ENCODE peak calls at places on chromosome 5, in seven cellular contexts. One of them, this sample, is unnamed.

GRCh38 chr5:67806647-67807046 is 408.9 kb upstream of the PIK3R1 start:
- DNase-seq in astrocyte: no peak
- DNase-seq in fibroblast of lung: no peak
- DNase-seq in right atrium auricular region: no peak
- DNase-seq in H9: no peak
- DNase-seq in GM12878: no peak
- DNase-seq in spleen: no peak
- DNase-seq in this sample: no peak

GRCh38 chr5:15234911-15235310 is 265.1 kb upstream of the FBXL7 start:
- DNase-seq in astrocyte: no peak
- DNase-seq in fibroblast of lung: no peak
- DNase-seq in right atrium auricular region: no peak
- DNase-seq in H9: no peak
- DNase-seq in GM12878: no peak
- DNase-seq in spleen: no peak
- DNase-seq in this sample: no peak

GRCh38 chr5:132419517-132420468 is 50.3 kb downstream of the SLC22A5 start:
- DNase-seq in astrocyte: peak
- DNase-seq in fibroblast of lung: peak
- DNase-seq in right atrium auricular region: no peak
- DNase-seq in H9: peak
- DNase-seq in GM12878: no peak
- DNase-seq in spleen: peak
- DNase-seq in this sample: peak

GRCh38 chr5:130549884-130550552 is 615.0 kb downstream of the HINT1 start:
- DNase-seq in astrocyte: peak
- DNase-seq in fibroblast of lung: peak
- DNase-seq in right atrium auricular region: no peak
- DNase-seq in H9: no peak
- DNase-seq in GM12878: no peak
- DNase-seq in spleen: no peak
- DNase-seq in this sample: peak

GRCh38 chr5:141186897-141187512 is at the start of gene PCDHB9:
- DNase-seq in astrocyte: no peak
- DNase-seq in fibroblast of lung: peak
- DNase-seq in right atrium auricular region: no peak
- DNase-seq in H9: peak
- DNase-seq in GM12878: no peak
- DNase-seq in spleen: no peak
- DNase-seq in this sample: no peak

GRCh38 chr5:142109356-142110045 is 922 bp downstream of the NDFIP1 start:
- DNase-seq in astrocyte: no peak
- DNase-seq in fibroblast of lung: peak
- DNase-seq in right atrium auricular region: no peak
- DNase-seq in H9: no peak
- DNase-seq in GM12878: no peak
- DNase-seq in spleen: no peak
- DNase-seq in this sample: peak

GRCh38 chr5:95667219-95667618 is 15.6 kb downstream of the SPATA9 start:
- DNase-seq in astrocyte: no peak
- DNase-seq in fibroblast of lung: no peak
- DNase-seq in right atrium auricular region: no peak
- DNase-seq in H9: no peak
- DNase-seq in GM12878: no peak
- DNase-seq in spleen: no peak
- DNase-seq in this sample: no peak

GRCh38 chr5:452856-453710 is 10.1 kb downstream of the EXOC3 start:
- DNase-seq in astrocyte: no peak
- DNase-seq in fibroblast of lung: no peak
- DNase-seq in right atrium auricular region: no peak
- DNase-seq in H9: peak
- DNase-seq in GM12878: no peak
- DNase-seq in spleen: peak
- DNase-seq in this sample: peak

GRCh38 chr5:148151872-148152271 is 16.5 kb upstream of the SPINK14 start:
- DNase-seq in astrocyte: no peak
- DNase-seq in fibroblast of lung: no peak
- DNase-seq in right atrium auricular region: no peak
- DNase-seq in H9: no peak
- DNase-seq in GM12878: no peak
- DNase-seq in spleen: no peak
- DNase-seq in this sample: no peak

GRCh38 chr5:171445910-171446516 is 26.6 kb downstream of the FGF18 start:
- DNase-seq in astrocyte: peak
- DNase-seq in fibroblast of lung: peak
- DNase-seq in right atrium auricular region: peak
- DNase-seq in H9: no peak
- DNase-seq in GM12878: no peak
- DNase-seq in spleen: no peak
- DNase-seq in this sample: peak

GRCh38 chr5:1961952-1962595 is 79.3 kb upstream of the IRX4 start:
- DNase-seq in astrocyte: no peak
- DNase-seq in fibroblast of lung: no peak
- DNase-seq in right atrium auricular region: no peak
- DNase-seq in H9: no peak
- DNase-seq in GM12878: no peak
- DNase-seq in spleen: peak
- DNase-seq in this sample: no peak

GRCh38 chr5:180105827-180106312 is 34.3 kb upstream of the RNF130 start:
- DNase-seq in astrocyte: no peak
- DNase-seq in fibroblast of lung: peak
- DNase-seq in right atrium auricular region: no peak
- DNase-seq in H9: no peak
- DNase-seq in GM12878: no peak
- DNase-seq in spleen: peak
- DNase-seq in this sample: peak

GRCh38 chr5:77972545-77973252 is 196.6 kb upstream of the TBCA start:
- DNase-seq in astrocyte: no peak
- DNase-seq in fibroblast of lung: no peak
- DNase-seq in right atrium auricular region: no peak
- DNase-seq in H9: no peak
- DNase-seq in GM12878: no peak
- DNase-seq in spleen: peak
- DNase-seq in this sample: no peak

GRCh38 chr5:125870271-125870670 is 552.9 kb upstream of the GRAMD2B start:
- DNase-seq in astrocyte: peak
- DNase-seq in fibroblast of lung: peak
- DNase-seq in right atrium auricular region: no peak
- DNase-seq in H9: no peak
- DNase-seq in GM12878: no peak
- DNase-seq in spleen: no peak
- DNase-seq in this sample: no peak

GRCh38 chr5:110159202-110159601 is 469.5 kb downstream of the MAN2A1 start:
- DNase-seq in astrocyte: peak
- DNase-seq in fibroblast of lung: peak
- DNase-seq in right atrium auricular region: no peak
- DNase-seq in H9: no peak
- DNase-seq in GM12878: no peak
- DNase-seq in spleen: no peak
- DNase-seq in this sample: no peak

GRCh38 chr5:61746836-61747575 is 414.9 kb downstream of the ZSWIM6 start:
- DNase-seq in astrocyte: peak
- DNase-seq in fibroblast of lung: no peak
- DNase-seq in right atrium auricular region: no peak
- DNase-seq in H9: no peak
- DNase-seq in GM12878: no peak
- DNase-seq in spleen: no peak
- DNase-seq in this sample: no peak

GRCh38 chr5:149118463-149118862 is 22.8 kb upstream of the ABLIM3 start:
- DNase-seq in astrocyte: no peak
- DNase-seq in fibroblast of lung: no peak
- DNase-seq in right atrium auricular region: no peak
- DNase-seq in H9: no peak
- DNase-seq in GM12878: no peak
- DNase-seq in spleen: no peak
- DNase-seq in this sample: no peak

GRCh38 chr5:129367883-129368282 is 92.2 kb upstream of the ADAMTS19 start:
- DNase-seq in astrocyte: peak
- DNase-seq in fibroblast of lung: peak
- DNase-seq in right atrium auricular region: no peak
- DNase-seq in H9: no peak
- DNase-seq in GM12878: no peak
- DNase-seq in spleen: no peak
- DNase-seq in this sample: no peak

GRCh38 chr5:148976569-148977321 is 86.1 kb downstream of the SH3TC2 start:
- DNase-seq in astrocyte: peak
- DNase-seq in fibroblast of lung: no peak
- DNase-seq in right atrium auricular region: no peak
- DNase-seq in H9: no peak
- DNase-seq in GM12878: no peak
- DNase-seq in spleen: no peak
- DNase-seq in this sample: peak

GRCh38 chr5:40754381-40755092 is 1.2 kb downstream of the TTC33 start:
- DNase-seq in astrocyte: peak
- DNase-seq in fibroblast of lung: peak
- DNase-seq in right atrium auricular region: no peak
- DNase-seq in H9: no peak
- DNase-seq in GM12878: no peak
- DNase-seq in spleen: no peak
- DNase-seq in this sample: peak

GRCh38 chr5:173271371-173271770 is 36.4 kb upstream of the NKX2-5 start:
- DNase-seq in astrocyte: no peak
- DNase-seq in fibroblast of lung: no peak
- DNase-seq in right atrium auricular region: no peak
- DNase-seq in H9: no peak
- DNase-seq in GM12878: no peak
- DNase-seq in spleen: no peak
- DNase-seq in this sample: no peak
- H3K27ac ChIP-seq in astrocyte: no peak
- H3K27ac ChIP-seq in fibroblast of lung: no peak
- H3K27ac ChIP-seq in right atrium auricular region: peak
- H3K27ac ChIP-seq in H9: no peak
- H3K27ac ChIP-seq in GM12878: no peak
- H3K27ac ChIP-seq in spleen: peak
- H3K27ac ChIP-seq in this sample: no peak

GRCh38 chr5:72709341-72709740 is 107.1 kb upstream of the TNPO1 start:
- DNase-seq in astrocyte: no peak
- DNase-seq in fibroblast of lung: no peak
- DNase-seq in right atrium auricular region: no peak
- DNase-seq in H9: no peak
- DNase-seq in GM12878: no peak
- DNase-seq in spleen: no peak
- DNase-seq in this sample: no peak

GRCh38 chr5:72711361-72711760 is 105.1 kb upstream of the TNPO1 start:
- DNase-seq in astrocyte: no peak
- DNase-seq in fibroblast of lung: no peak
- DNase-seq in right atrium auricular region: no peak
- DNase-seq in H9: no peak
- DNase-seq in GM12878: no peak
- DNase-seq in spleen: no peak
- DNase-seq in this sample: no peak
- H3K27ac ChIP-seq in astrocyte: no peak
- H3K27ac ChIP-seq in fibroblast of lung: no peak
- H3K27ac ChIP-seq in right atrium auricular region: no peak
- H3K27ac ChIP-seq in H9: no peak
- H3K27ac ChIP-seq in GM12878: no peak
- H3K27ac ChIP-seq in spleen: no peak
- H3K27ac ChIP-seq in this sample: no peak

GRCh38 chr5:55597014-55597981 is 62.5 kb upstream of the PLPP1 start:
- DNase-seq in astrocyte: peak
- DNase-seq in fibroblast of lung: peak
- DNase-seq in right atrium auricular region: peak
- DNase-seq in H9: no peak
- DNase-seq in GM12878: no peak
- DNase-seq in spleen: no peak
- DNase-seq in this sample: no peak
- H3K27ac ChIP-seq in astrocyte: no peak
- H3K27ac ChIP-seq in fibroblast of lung: peak
- H3K27ac ChIP-seq in right atrium auricular region: peak
- H3K27ac ChIP-seq in H9: no peak
- H3K27ac ChIP-seq in GM12878: no peak
- H3K27ac ChIP-seq in spleen: peak
- H3K27ac ChIP-seq in this sample: peak

GRCh38 chr5:120151825-120152224 is 312.3 kb upstream of the PRR16 start:
- DNase-seq in astrocyte: no peak
- DNase-seq in fibroblast of lung: no peak
- DNase-seq in right atrium auricular region: no peak
- DNase-seq in H9: no peak
- DNase-seq in GM12878: no peak
- DNase-seq in spleen: no peak
- DNase-seq in this sample: no peak
- H3K27ac ChIP-seq in astrocyte: peak
- H3K27ac ChIP-seq in fibroblast of lung: peak
- H3K27ac ChIP-seq in right atrium auricular region: peak
- H3K27ac ChIP-seq in H9: no peak
- H3K27ac ChIP-seq in GM12878: no peak
- H3K27ac ChIP-seq in spleen: no peak
- H3K27ac ChIP-seq in this sample: peak

DNA sequence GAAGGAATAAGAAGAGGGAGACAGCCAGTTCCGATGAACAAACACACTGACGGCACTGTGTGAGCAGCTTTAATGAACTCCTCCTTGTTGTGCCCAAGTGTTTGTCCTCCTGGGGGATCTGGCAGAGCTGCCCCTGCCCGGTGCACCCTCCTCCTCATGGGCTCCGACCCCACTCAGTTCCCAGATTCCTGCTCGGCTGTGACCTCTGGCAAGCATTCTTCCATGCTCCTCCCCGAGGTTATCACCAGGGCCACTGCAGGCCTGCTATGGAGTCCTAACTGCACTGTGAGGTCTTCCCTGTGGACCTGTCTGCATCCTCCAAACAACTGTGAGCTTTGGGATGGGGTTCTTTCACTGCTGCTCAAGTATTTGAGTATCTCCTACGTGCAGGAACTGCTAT is 142.2 kb downstream of the DCP2 start:
- DNase-seq in astrocyte: no peak
- DNase-seq in fibroblast of lung: no peak
- DNase-seq in right atrium auricular region: no peak
- DNase-seq in H9: no peak
- DNase-seq in GM12878: no peak
- DNase-seq in spleen: no peak
- DNase-seq in this sample: no peak
- H3K27ac ChIP-seq in astrocyte: no peak
- H3K27ac ChIP-seq in fibroblast of lung: no peak
- H3K27ac ChIP-seq in right atrium auricular region: peak
- H3K27ac ChIP-seq in H9: no peak
- H3K27ac ChIP-seq in GM12878: no peak
- H3K27ac ChIP-seq in spleen: peak
- H3K27ac ChIP-seq in this sample: no peak

GRCh38 chr5:116573617-116574431 is 799 bp downstream of the SEMA6A start:
- DNase-seq in astrocyte: no peak
- DNase-seq in fibroblast of lung: peak
- DNase-seq in right atrium auricular region: no peak
- DNase-seq in H9: no peak
- DNase-seq in GM12878: no peak
- DNase-seq in spleen: peak
- DNase-seq in this sample: peak
- H3K27ac ChIP-seq in astrocyte: no peak
- H3K27ac ChIP-seq in fibroblast of lung: no peak
- H3K27ac ChIP-seq in right atrium auricular region: peak
- H3K27ac ChIP-seq in H9: no peak
- H3K27ac ChIP-seq in GM12878: no peak
- H3K27ac ChIP-seq in spleen: peak
- H3K27ac ChIP-seq in this sample: no peak

This sample was measured in osteoblast.